ENCODE peak calls at places on chromosomes 1 and 21, in seven cellular contexts. O, H, W, Y, G, A and L are unnamed samples.

GRCh38 chr1:6205849-6206845 is at the start of gene RNF207:
- DNase-seq in O (peak; percentile 75), H (peak; percentile 79), W (no peak), Y (peak; percentile 49), G (peak; percentile 97), A (peak; percentile 49), L (no peak)

GRCh38 chr1:2948751-2949680 is 72.3 kb upstream of the ACTRT2 start:
- DNase-seq in O (peak; percentile 8), H (no peak), W (no peak), Y (no peak), G (no peak), A (no peak), L (no peak)

GRCh38 chr1:85836736-85837135 is 128.5 kb upstream of the ZNHIT6 start:
- DNase-seq in O (no peak), H (no peak), W (no peak), Y (no peak), G (no peak), A (no peak), L (no peak)

GRCh38 chr1:154765970-154766369 is 104.1 kb downstream of the KCNN3 start:
- DNase-seq in O (no peak), H (no peak), W (no peak), Y (no peak), G (peak; percentile 78), A (no peak), L (no peak)

GRCh38 chr1:201171063-201172036 is 17.1 kb upstream of the TMEM9 start:
- DNase-seq in O (peak; percentile 27), H (peak; percentile 45), W (no peak), Y (peak; percentile 15), G (peak; percentile 46), A (peak; percentile 12), L (no peak)

GRCh38 chr21:32592929-32593502 is 7.7 kb upstream of the TCP10L start:
- DNase-seq in O (no peak), H (no peak), W (no peak), Y (no peak), G (peak; percentile 49), A (no peak), L (no peak)

GRCh38 chr1:230073371-230074035 is 6.5 kb downstream of the GALNT2 start:
- DNase-seq in O (no peak), H (no peak), W (peak; percentile 92), Y (no peak), G (no peak), A (no peak), L (peak; percentile 33)

GRCh38 chr1:2317230-2318065 is 73.9 kb downstream of the MORN1 start:
- DNase-seq in O (no peak), H (no peak), W (no peak), Y (no peak), G (no peak), A (no peak), L (no peak)

GRCh38 chr21:45319461-45320211 is 31.9 kb upstream of the POFUT2 start:
- DNase-seq in O (peak; percentile 62), H (no peak), W (peak; percentile 49), Y (no peak), G (no peak), A (no peak), L (no peak)

GRCh38 chr1:36248250-36248894 is 24.1 kb downstream of the THRAP3 start:
- DNase-seq in O (peak; percentile 35), H (peak; percentile 53), W (peak; percentile 95), Y (no peak), G (peak; percentile 34), A (no peak), L (peak; percentile 50)

GRCh38 chr21:15190837-15191236 is 126.0 kb upstream of the NRIP1 start:
- DNase-seq in O (no peak), H (no peak), W (no peak), Y (no peak), G (no peak), A (no peak), L (no peak)

GRCh38 chr1:179217943-179218507 is 11.5 kb downstream of the ABL2 start:
- DNase-seq in O (no peak), H (no peak), W (no peak), Y (no peak), G (no peak), A (no peak), L (no peak)

GRCh38 chr1:10494754-10495474 is 20.2 kb downstream of the PEX14 start:
- DNase-seq in O (peak; percentile 71), H (peak; percentile 84), W (peak; percentile 66), Y (peak; percentile 84), G (peak; percentile 76), A (peak; percentile 75), L (no peak)

GRCh38 chr1:164515221-164515620 is 43.8 kb upstream of the PBX1 start:
- DNase-seq in O (no peak), H (no peak), W (no peak), Y (no peak), G (no peak), A (no peak), L (no peak)

GRCh38 chr1:52657702-52658101 is 24.7 kb downstream of the SHISAL2A start:
- DNase-seq in O (no peak), H (no peak), W (no peak), Y (no peak), G (no peak), A (no peak), L (no peak)

GRCh38 chr1:245345191-245345884 is 190.6 kb downstream of the KIF26B start:
- DNase-seq in O (no peak), H (no peak), W (no peak), Y (no peak), G (peak; percentile 36), A (no peak), L (no peak)

GRCh38 chr1:236416165-236416564 is 22.1 kb downstream of the EDARADD start:
- DNase-seq in O (no peak), H (no peak), W (no peak), Y (peak; percentile 47), G (no peak), A (no peak), L (no peak)

GRCh38 chr21:36803051-36803709 is 104.3 kb downstream of the SIM2 start:
- DNase-seq in O (no peak), H (no peak), W (no peak), Y (no peak), G (no peak), A (no peak), L (no peak)

GRCh38 chr1:61244114-61244513 is 161.8 kb downstream of the NFIA start:
- DNase-seq in O (no peak), H (no peak), W (peak; percentile 78), Y (no peak), G (no peak), A (no peak), L (no peak)

GRCh38 chr1:93738926-93739325 is 57.3 kb upstream of the BCAR3 start:
- DNase-seq in O (no peak), H (no peak), W (no peak), Y (no peak), G (no peak), A (no peak), L (no peak)

GRCh38 chr1:157774412-157774811 is 2.5 kb downstream of the FCRL2 start:
- DNase-seq in O (no peak), H (no peak), W (no peak), Y (no peak), G (no peak), A (no peak), L (no peak)